ENCODE peak calls at places on chromosomes 5 and 9, in six cellular contexts. U, W, D, P, R and V are unnamed samples.

GRCh38 chr9:23587433-23587832 is 238.6 kb downstream of the ELAVL2 start:
- DNase-seq in P (peak; percentile 58), U (no peak), D (no peak), W (peak; percentile 79), R (no peak), V (no peak)

GRCh38 chr5:90473321-90474234 is 993 bp downstream of the MBLAC2 start:
- DNase-seq in D (peak; percentile 60), W (peak; percentile 20), U (no peak), R (no peak), P (peak; percentile 69), V (peak; percentile 37)

GRCh38 chr9:133114886-133115603 is 6.0 kb downstream of the RALGDS start:
- DNase-seq in R (no peak), U (no peak), P (peak; percentile 53), W (no peak), D (no peak), V (peak; percentile 52)

GRCh38 chr5:87872986-87873385 is 395.7 kb downstream of the TMEM161B start:
- DNase-seq in W (no peak), U (no peak), D (no peak), R (peak; percentile 43), P (no peak), V (no peak)

GRCh38 chr5:173751266-173751600 is 134.8 kb upstream of the BOD1 start:
- DNase-seq in W (no peak), P (no peak), D (no peak), R (no peak), U (no peak), V (no peak)

GRCh38 chr9:38393128-38393809 is 767 bp downstream of the ALDH1B1 start:
- DNase-seq in W (no peak), P (no peak), U (no peak), D (no peak), R (no peak), V (peak; percentile 7)

GRCh38 chr5:159917919-159918487 is 1.7 kb downstream of the ADRA1B start:
- DNase-seq in R (no peak), W (no peak), D (no peak), P (no peak), U (no peak), V (no peak)

GRCh38 chr5:28850320-28850921 is 1812.0 kb upstream of the CDH9 start:
- DNase-seq in R (no peak), W (no peak), D (no peak), U (no peak), P (no peak), V (no peak)

GRCh38 chr5:78527054-78527884 is 121.3 kb downstream of the LHFPL2 start:
- DNase-seq in R (no peak), P (peak; percentile 54), W (no peak), D (peak; percentile 83), U (no peak), V (no peak)

GRCh38 chr5:141003026-141003425 is 36.8 kb downstream of the PCDHAC2 start:
- DNase-seq in U (no peak), W (no peak), D (no peak), R (no peak), P (no peak), V (no peak)

GRCh38 chr9:133707065-133707760 is 30.9 kb downstream of the SARDH start:
- DNase-seq in D (no peak), P (no peak), W (no peak), R (no peak), U (no peak), V (no peak)

GRCh38 chr5:168728812-168729211 is 149.6 kb upstream of the PANK3 start:
- DNase-seq in P (no peak), W (no peak), R (no peak), D (no peak), U (no peak), V (no peak)

GRCh38 chr5:167867281-167867680 is 424.2 kb upstream of the WWC1 start:
- DNase-seq in P (no peak), W (no peak), R (no peak), U (no peak), D (no peak), V (no peak)

GRCh38 chr5:143230676-143230996 is 172.8 kb downstream of the NR3C1 start:
- DNase-seq in U (no peak), R (no peak), D (no peak), P (no peak), W (no peak), V (no peak)

GRCh38 chr5:1093361-1093760 is 18.5 kb downstream of the SLC12A7 start:
- DNase-seq in D (no peak), U (no peak), R (no peak), P (no peak), W (no peak), V (no peak)

GRCh38 chr5:14445581-14446290 is 135.9 kb upstream of the OTULINL start:
- DNase-seq in P (no peak), W (no peak), U (no peak), D (no peak), R (peak; percentile 83), V (no peak)

GRCh38 chr9:131661954-131662621 is 77.8 kb downstream of the RAPGEF1 start:
- DNase-seq in W (no peak), R (no peak), P (no peak), D (no peak), U (peak; percentile 60), V (peak; percentile 44)

GRCh38 chr9:88303785-88304495 is 84.3 kb upstream of the SPIN1 start:
- DNase-seq in P (no peak), R (no peak), D (no peak), U (no peak), W (no peak), V (no peak)

GRCh38 chr9:110538169-110538568 is 41.4 kb downstream of the SVEP1 start:
- DNase-seq in D (no peak), U (no peak), W (no peak), R (no peak), P (no peak), V (no peak)

GRCh38 chr9:710951-711745 is 130.3 kb upstream of the DMRT1 start:
- DNase-seq in P (no peak), U (no peak), W (no peak), R (no peak), D (no peak), V (no peak)

GRCh38 chr9:33159760-33160127 is 7.4 kb downstream of the B4GALT1 start:
- DNase-seq in W (peak; percentile 25), R (no peak), D (no peak), P (peak; percentile 69), U (peak; percentile 60), V (peak; percentile 76)

GRCh38 chr9:116096046-116096445 is 57.5 kb upstream of the PAPPA start:
- DNase-seq in P (no peak), U (no peak), W (no peak), D (no peak), R (no peak), V (no peak)

GRCh38 chr9:89413963-89414638 is 83.8 kb downstream of the SEMA4D start:
- DNase-seq in U (no peak), P (no peak), W (no peak), D (no peak), R (no peak), V (no peak)

GRCh38 chr5:168908207-168908606 is 329.0 kb upstream of the PANK3 start:
- DNase-seq in U (no peak), D (peak; percentile 29), W (no peak), P (no peak), R (no peak), V (no peak)

GRCh38 chr5:117246386-117246785 is 671.8 kb upstream of the SEMA6A start:
- DNase-seq in D (no peak), P (no peak), W (no peak), U (no peak), R (no peak), V (no peak)

GRCh38 chr5:40983781-40984180 is 74.5 kb downstream of the C7 start:
- DNase-seq in W (no peak), D (no peak), R (no peak), P (no peak), U (no peak), V (no peak)

GRCh38 chr9:98178874-98179850 is 13.3 kb downstream of the CORO2A start:
- DNase-seq in W (no peak), D (no peak), U (no peak), R (no peak), P (no peak), V (no peak)

GRCh38 chr5:88815048-88815789 is 67.8 kb downstream of the MEF2C start:
- DNase-seq in D (no peak), U (no peak), W (no peak), R (no peak), P (no peak), V (no peak)

GRCh38 chr5:17216176-17216973 is 1.1 kb upstream of the BASP1 start:
- DNase-seq in P (peak; percentile 80), D (peak; percentile 89), U (no peak), R (peak; percentile 87), W (peak; percentile 89), V (peak; percentile 2)

GRCh38 chr9:129143461-129143927 is 32.3 kb downstream of the PTPA start:
- DNase-seq in W (no peak), R (no peak), D (peak; percentile 64), P (peak; percentile 66), U (no peak), V (no peak)
- H3K4me3 ChIP-seq in W (no peak overlapping the region), R (no peak overlapping the region), D (no peak overlapping the region), P (peak overlapping the region; percentile 15), U (no peak overlapping the region), V (no peak overlapping the region)

GRCh38 chr5:36535837-36536236 is 70.6 kb upstream of the SLC1A3 start:
- DNase-seq in W (no peak), R (no peak), U (no peak), P (no peak), D (no peak), V (no peak)
- H3K27ac ChIP-seq in W (no peak overlapping the region), R (no peak overlapping the region), U (no peak overlapping the region), P (no peak overlapping the region), D (no peak overlapping the region), V (no peak overlapping the region)

DNA sequence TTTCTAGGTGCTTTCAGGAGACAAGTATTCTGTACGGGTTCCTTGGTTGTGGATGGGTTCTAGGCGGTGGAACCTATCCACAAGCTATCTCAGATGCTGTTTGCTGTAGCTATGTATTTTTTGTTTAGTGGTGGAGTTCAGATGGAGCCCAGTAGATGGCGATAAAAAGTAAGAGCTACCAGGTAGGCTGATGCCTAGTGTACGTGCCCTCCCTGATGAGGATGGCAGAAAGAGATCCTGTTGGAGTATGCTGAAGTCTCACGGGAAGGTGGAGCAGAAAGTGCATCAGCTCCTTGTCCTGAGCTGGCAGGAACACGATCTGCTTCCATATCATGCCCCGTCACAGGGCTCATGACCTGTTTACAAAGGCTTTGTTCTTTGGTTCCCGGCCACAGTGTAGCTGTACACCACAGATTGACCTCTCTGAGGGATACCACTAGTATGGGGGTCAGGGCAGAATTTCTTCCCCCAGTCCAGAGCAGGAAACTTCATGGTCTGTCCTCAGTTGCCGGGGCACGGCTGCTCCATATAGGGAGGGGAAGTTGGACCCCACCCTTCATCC is 12.6 kb upstream of the UGT3A2 start:
- DNase-seq in W (peak; percentile 67), U (no peak), R (peak; percentile 33), P (no peak), D (peak; percentile 77), V (peak; percentile 59)
- H3K4me3 ChIP-seq in W (no peak overlapping the region), U (no peak overlapping the region), R (no peak overlapping the region), P (no peak overlapping the region), D (no peak overlapping the region), V (no peak overlapping the region)

GRCh38 chr5:55377810-55378209 is 70.0 kb downstream of the MTREX start:
- DNase-seq in R (no peak), W (no peak), P (no peak), D (no peak), U (no peak), V (no peak)

GRCh38 chr5:55370291-55370925 is 62.6 kb downstream of the MTREX start:
- DNase-seq in R (no peak), W (no peak), D (no peak), P (no peak), U (no peak), V (no peak)

GRCh38 chr5:55371145-55371544 is 63.4 kb downstream of the MTREX start:
- DNase-seq in W (no peak), U (no peak), P (no peak), R (no peak), D (no peak), V (no peak)

GRCh38 chr5:55372130-55372925 is 64.5 kb downstream of the MTREX start:
- DNase-seq in U (no peak), D (no peak), P (no peak), R (no peak), W (no peak), V (no peak)
- H3K27ac ChIP-seq in U (no peak overlapping the region), D (no peak overlapping the region), P (no peak overlapping the region), R (no peak overlapping the region), W (no peak overlapping the region), V (no peak overlapping the region)